ENCODE peak calls at places on chromosomes 7 and 10, in five cellular contexts. G is astrocyte of the spinal cord, N is cardiac fibroblast, T is mesothelial cell of epicardium, J is glutamatergic neuron. R is an unnamed sample.

GRCh38 chr7:70590126-70590854 is 541.7 kb upstream of the GALNT17 start:
- DNase-seq in G (no peak), N (no peak), T (no peak), J (no peak), R (no peak)

GRCh38 chr10:114749014-114749413 is 72.6 kb upstream of the FHIP2A start:
- DNase-seq in G (no peak), N (peak), T (no peak), J (no peak), R (no peak)

GRCh38 chr7:41029072-41029492 is 673.8 kb downstream of the INHBA start:
- DNase-seq in G (peak), N (peak), T (no peak), J (no peak), R (no peak)

GRCh38 chr7:120170849-120171248 is 102.1 kb upstream of the KCND2 start:
- DNase-seq in G (no peak), N (no peak), T (no peak), J (no peak), R (no peak)

GRCh38 chr7:96169439-96169838 is 152.5 kb downstream of the SLC25A13 start:
- DNase-seq in G (no peak), N (peak), T (no peak), J (no peak), R (no peak)

GRCh38 chr7:73515184-73515583 is 6.9 kb downstream of the BAZ1B start:
- DNase-seq in G (no peak), N (no peak), T (no peak), J (no peak), R (no peak)

GRCh38 chr10:44172883-44173557 is 211.9 kb downstream of the CXCL12 start:
- DNase-seq in G (no peak), N (no peak), T (no peak), J (no peak), R (no peak)

GRCh38 chr7:92595281-92595680 is 5.1 kb upstream of the FAM133B start:
- DNase-seq in G (peak), N (no peak), T (no peak), J (no peak), R (no peak)

GRCh38 chr10:116170815-116171250 is 102.2 kb downstream of the GFRA1 start:
- DNase-seq in G (peak), N (peak), T (no peak), J (no peak), R (no peak)

GRCh38 chr10:32005050-32005449 is 51.2 kb downstream of the KIF5B start:
- DNase-seq in G (peak), N (peak), T (no peak), J (peak), R (peak)
- TF ChIP-seq CTCF in G (peak), N (peak), T (no peak), J (peak), R (peak)

GRCh38 chr7:33904680-33905388 is 505 bp upstream of the BMPER start:
- DNase-seq in G (peak), N (peak), T (peak), J (peak), R (peak)
- TF ChIP-seq CTCF in G (peak), N (no peak), T (no peak), J (no peak), R (no peak)

DNA sequence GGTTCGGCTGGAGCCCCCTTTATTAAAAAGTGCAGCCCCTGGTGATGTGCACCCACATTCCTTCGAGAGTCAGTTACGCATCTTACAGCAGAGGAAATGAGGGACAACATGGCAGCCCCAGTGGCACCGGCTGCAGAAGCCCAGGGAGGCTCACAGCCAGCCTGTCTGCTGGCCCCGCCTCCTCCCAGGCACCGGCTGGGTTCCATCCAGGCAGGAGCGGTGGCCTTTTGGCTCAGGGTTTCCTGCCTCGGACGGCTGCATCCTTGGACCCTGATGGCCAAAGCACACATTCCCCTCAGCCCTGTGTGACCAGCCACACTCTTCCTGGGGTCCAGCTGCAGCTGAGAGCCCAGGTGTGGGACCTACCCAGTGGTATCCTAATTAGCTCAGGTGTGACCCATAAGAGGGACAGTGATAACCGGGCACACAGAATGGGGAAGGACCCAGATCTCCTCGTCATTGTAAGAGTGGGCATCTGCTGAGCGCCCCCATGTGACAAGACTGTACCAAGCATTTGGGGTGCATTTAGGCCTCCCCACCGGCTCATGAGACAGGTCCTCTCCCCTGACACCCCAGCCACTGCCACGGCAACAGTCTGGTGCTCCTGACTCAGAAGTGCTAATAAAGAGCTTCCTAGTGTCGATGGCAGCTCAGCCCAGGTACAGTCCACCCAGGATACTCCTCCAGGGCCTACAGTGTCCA is 63.3 kb upstream of the CHST15 start:
- DNase-seq in G (no peak), N (peak), T (no peak), J (no peak), R (no peak)
- TF ChIP-seq CTCF in G (no peak), N (no peak), T (no peak), J (no peak), R (no peak)

GRCh38 chr7:102935450-102936110 is 22.8 kb downstream of the LRRC17 start:
- DNase-seq in G (no peak), N (peak), T (no peak), J (no peak), R (no peak)

GRCh38 chr7:102933763-102934162 is 21.0 kb downstream of the LRRC17 start:
- DNase-seq in G (peak), N (peak), T (peak), J (no peak), R (no peak)

GRCh38 chr7:102934670-102935069 is 21.9 kb downstream of the LRRC17 start:
- DNase-seq in G (no peak), N (no peak), T (no peak), J (no peak), R (no peak)

GRCh38 chr7:102931757-102932156 is 19.0 kb downstream of the LRRC17 start:
- DNase-seq in G (no peak), N (no peak), T (no peak), J (no peak), R (no peak)

GRCh38 chr7:102934267-102934666 is 21.5 kb downstream of the LRRC17 start:
- DNase-seq in G (no peak), N (peak), T (no peak), J (no peak), R (no peak)
- TF ChIP-seq CTCF in G (no peak), N (no peak), T (no peak), J (no peak), R (no peak)

DNA sequence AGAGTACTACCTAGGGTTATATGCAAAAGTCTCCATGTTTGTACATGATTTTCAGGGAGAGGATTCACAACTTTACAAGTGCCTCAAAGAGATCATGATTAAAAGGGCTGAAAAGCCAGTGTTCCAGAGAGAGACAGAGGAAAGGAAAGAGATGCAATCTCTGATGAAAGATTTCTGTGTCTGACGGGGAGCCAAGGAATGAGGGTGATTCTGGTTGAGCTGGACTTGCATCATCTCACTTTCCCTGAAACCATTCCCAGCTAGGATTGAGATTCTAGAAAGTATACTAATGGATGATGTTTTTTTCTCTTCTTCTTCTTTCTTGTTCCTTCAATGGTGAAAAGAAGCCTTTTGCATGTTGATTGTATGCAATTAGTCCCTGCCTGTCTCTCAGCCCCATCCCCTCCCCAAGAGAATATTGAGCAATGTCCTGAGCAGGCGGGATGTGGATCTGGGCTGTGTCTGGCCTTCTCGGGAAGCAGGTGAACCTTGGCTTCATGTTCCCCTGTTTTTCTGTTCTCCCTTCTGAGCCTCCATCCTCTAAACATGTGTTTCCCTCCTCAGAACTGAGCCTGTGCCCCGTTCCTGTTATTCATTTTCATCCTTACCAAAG is 186.1 kb downstream of the ZNF365 start:
- DNase-seq in G (peak), N (peak), T (no peak), J (no peak), R (no peak)
- TF ChIP-seq CTCF in G (no peak), N (no peak), T (no peak), J (no peak), R (no peak)

GRCh38 chr7:47483604-47484273 is 98.2 kb downstream of the TNS3 start:
- DNase-seq in G (peak), N (peak), T (no peak), J (no peak), R (no peak)
- TF ChIP-seq CTCF in G (peak), N (peak), T (peak), J (no peak), R (no peak)

GRCh38 chr10:99860466-99860865 is 78.0 kb downstream of the ABCC2 start:
- DNase-seq in G (no peak), N (no peak), T (no peak), J (no peak), R (no peak)

GRCh38 chr10:99858849-99859248 is 76.4 kb downstream of the ABCC2 start:
- DNase-seq in G (no peak), N (no peak), T (no peak), J (no peak), R (no peak)

GRCh38 chr10:99854860-99855259 is 72.4 kb downstream of the ABCC2 start:
- DNase-seq in G (peak), N (peak), T (no peak), J (no peak), R (no peak)

GRCh38 chr10:99855479-99856071 is 73.1 kb downstream of the ABCC2 start:
- DNase-seq in G (no peak), N (no peak), T (no peak), J (no peak), R (no peak)

GRCh38 chr10:99859585-99859984 is 77.1 kb downstream of the ABCC2 start:
- DNase-seq in G (no peak), N (no peak), T (no peak), J (no peak), R (no peak)
- TF ChIP-seq CTCF in G (peak), N (peak), T (no peak), J (no peak), R (peak)

GRCh38 chr10:131981429-131982184 is at the start of gene BNIP3:
- DNase-seq in G (peak), N (peak), T (peak), J (peak), R (peak)
- TF ChIP-seq CTCF in G (no peak), N (no peak), T (no peak), J (peak), R (no peak)